ENCODE peak calls at places on chromosomes 1 and 21, in five cellular contexts. N, Y, M, S and U are unnamed samples.

GRCh38 chr1:202133016-202133415 is 10.3 kb downstream of the GPR37L1 start:
- DNase-seq in N (no peak), Y (no peak), M (no peak), S (peak; percentile 77), U (peak; percentile 49)

GRCh38 chr1:236747311-236747956 is 47.7 kb upstream of the MTR start:
- DNase-seq in N (no peak), Y (no peak), M (no peak), S (no peak), U (no peak)

GRCh38 chr1:910881-911721 is 12.6 kb upstream of the SAMD11 start:
- DNase-seq in N (peak; percentile 75), Y (no peak), M (peak; percentile 5), S (peak; percentile 59), U (peak; percentile 6)

GRCh38 chr1:37764888-37765441 is at the start of gene EPHA10:
- DNase-seq in N (no peak), Y (peak; percentile 90), M (no peak), S (no peak), U (no peak)

GRCh38 chr1:12109901-12110300 is 46.8 kb downstream of the TNFRSF8 start:
- DNase-seq in N (no peak), Y (no peak), M (no peak), S (no peak), U (no peak)

GRCh38 chr1:170678196-170678595 is 14.3 kb downstream of the PRRX1 start:
- DNase-seq in N (no peak), Y (no peak), M (no peak), S (no peak), U (no peak)

GRCh38 chr21:42836767-42837301 is 42.5 kb downstream of the WDR4 start:
- DNase-seq in N (no peak), Y (peak; percentile 39), M (no peak), S (no peak), U (no peak)

GRCh38 chr1:42680921-42681683 is 1.1 kb upstream of the YBX1 start:
- DNase-seq in N (peak; percentile 48), Y (no peak), M (no peak), S (no peak), U (no peak)

GRCh38 chr1:240285541-240285940 is 193.9 kb downstream of the FMN2 start:
- DNase-seq in N (no peak), Y (no peak), M (no peak), S (no peak), U (no peak)

GRCh38 chr1:41742219-41742618 is 176.5 kb downstream of the HIVEP3 start:
- DNase-seq in N (no peak), Y (no peak), M (no peak), S (no peak), U (no peak)

GRCh38 chr21:34335316-34335715 is 28.5 kb upstream of the KCNE2 start:
- DNase-seq in N (no peak), Y (no peak), M (no peak), S (no peak), U (no peak)

GRCh38 chr1:235077571-235078479 is 50.8 kb downstream of the TOMM20 start:
- DNase-seq in N (no peak), Y (no peak), M (no peak), S (no peak), U (no peak)
- TF ChIP-seq EP300 in N (no peak), Y (no peak), M (no peak), S (no peak), U (no peak)

GRCh38 chr1:19083081-19083480 is 126.6 kb upstream of the IFFO2 start:
- DNase-seq in N (peak; percentile 29), Y (no peak), M (no peak), S (no peak), U (no peak)
- H3K36me3 ChIP-seq in N (peaks cover 98% of the 10 kb centered on the region), Y (peaks cover 86% of the 10 kb centered on the region), M (no peaks in the 10 kb centered on the region), S (peaks cover 61% of the 10 kb centered on the region), U (peaks cover 47% of the 10 kb centered on the region)

GRCh38 chr1:68511254-68511653 is 14.4 kb upstream of the DEPDC1 start:
- DNase-seq in N (no peak), Y (no peak), M (no peak), S (no peak), U (no peak)
- TF ChIP-seq EP300 in N (no peak), Y (no peak), M (no peak), S (no peak), U (no peak)

DNA sequence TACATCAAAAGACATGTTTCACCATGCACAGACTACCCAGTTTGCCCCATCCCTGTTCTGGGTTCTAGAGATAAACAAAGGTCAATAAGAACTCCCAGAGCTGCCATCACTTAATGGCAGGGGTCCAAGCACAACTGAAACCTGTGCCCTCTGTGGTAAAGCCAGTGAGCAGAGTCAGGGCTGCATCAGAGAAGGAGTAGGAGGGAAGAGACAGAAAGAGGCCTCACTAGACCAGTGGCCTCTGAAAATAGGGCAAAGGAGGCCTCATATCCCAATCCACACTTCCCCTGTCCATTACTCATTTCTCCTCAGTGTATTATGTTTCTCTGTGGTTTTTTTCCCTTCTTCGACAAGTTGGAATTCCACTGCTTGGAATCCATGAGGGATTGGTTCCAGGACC is 10.2 kb downstream of the ATP1A2 start:
- DNase-seq in N (no peak), Y (no peak), M (no peak), S (peak; percentile 22), U (no peak)
- H3K36me3 ChIP-seq in N (no peaks in the 10 kb centered on the region), Y (peaks cover 47% of the 10 kb centered on the region), M (no peaks in the 10 kb centered on the region), S (peaks cover 53% of the 10 kb centered on the region), U (no peaks in the 10 kb centered on the region)

GRCh38 chr1:150386546-150387080 is 22.7 kb downstream of the RPRD2 start:
- DNase-seq in N (no peak), Y (no peak), M (no peak), S (no peak), U (no peak)
- TF ChIP-seq EP300 in N (no peak), Y (no peak), M (no peak), S (no peak), U (no peak)

GRCh38 chr1:218403300-218403699 is 58.2 kb downstream of the TGFB2 start:
- DNase-seq in N (no peak), Y (no peak), M (no peak), S (no peak), U (no peak)
- H3K36me3 ChIP-seq in N (no peaks in the 10 kb centered on the region), Y (no peaks in the 10 kb centered on the region), M (no peaks in the 10 kb centered on the region), S (no peaks in the 10 kb centered on the region), U (no peaks in the 10 kb centered on the region)